ENCODE peak calls at places on chromosomes 16 and 17, in six cellular contexts. One of them, this sample, is unnamed.

GRCh38 chr17:7747586-7747985 is 30.0 kb downstream of the DNAH2 start:
- DNase-seq in CD4-positive, alpha-beta memory T cell: no peak
- DNase-seq in suprapubic skin: no peak
- DNase-seq in lung: no peak
- DNase-seq in right cardiac atrium: no peak
- DNase-seq in neural progenitor cell: no peak
- DNase-seq in this sample: no peak

GRCh38 chr17:9125722-9126121 is 104.4 kb downstream of the NTN1 start:
- DNase-seq in right cardiac atrium: no peak
- DNase-seq in CD4-positive, alpha-beta memory T cell: no peak
- DNase-seq in neural progenitor cell: no peak
- DNase-seq in lung: no peak
- DNase-seq in suprapubic skin: no peak
- DNase-seq in this sample: no peak

GRCh38 chr17:77385750-77386501 is 245.2 kb downstream of the SEC14L1 start:
- DNase-seq in lung: peak; percentile 56
- DNase-seq in neural progenitor cell: no peak
- DNase-seq in CD4-positive, alpha-beta memory T cell: no peak
- DNase-seq in suprapubic skin: no peak
- DNase-seq in right cardiac atrium: peak; percentile 86
- DNase-seq in this sample: no peak

GRCh38 chr17:78278139-78278741 is 46.8 kb downstream of the TMEM235 start:
- DNase-seq in lung: no peak
- DNase-seq in suprapubic skin: no peak
- DNase-seq in right cardiac atrium: no peak
- DNase-seq in CD4-positive, alpha-beta memory T cell: no peak
- DNase-seq in neural progenitor cell: peak; percentile 74
- DNase-seq in this sample: no peak

GRCh38 chr17:62760059-62760887 is 47.8 kb downstream of the MARCHF10 start:
- DNase-seq in lung: no peak
- DNase-seq in CD4-positive, alpha-beta memory T cell: no peak
- DNase-seq in right cardiac atrium: no peak
- DNase-seq in neural progenitor cell: no peak
- DNase-seq in suprapubic skin: no peak
- DNase-seq in this sample: no peak

GRCh38 chr17:36742267-36743000 is 141.1 kb downstream of the MRM1 start:
- DNase-seq in right cardiac atrium: no peak
- DNase-seq in lung: no peak
- DNase-seq in CD4-positive, alpha-beta memory T cell: no peak
- DNase-seq in neural progenitor cell: peak; percentile 75
- DNase-seq in suprapubic skin: no peak
- DNase-seq in this sample: no peak

GRCh38 chr17:80868022-80868609 is 123.5 kb upstream of the CHMP6 start:
- DNase-seq in lung: no peak
- DNase-seq in suprapubic skin: no peak
- DNase-seq in CD4-positive, alpha-beta memory T cell: no peak
- DNase-seq in neural progenitor cell: no peak
- DNase-seq in right cardiac atrium: no peak
- DNase-seq in this sample: peak; percentile 12

GRCh38 chr17:39083270-39083669 is 68.2 kb downstream of the PLXDC1 start:
- DNase-seq in neural progenitor cell: no peak
- DNase-seq in suprapubic skin: no peak
- DNase-seq in lung: no peak
- DNase-seq in right cardiac atrium: peak; percentile 30
- DNase-seq in CD4-positive, alpha-beta memory T cell: no peak
- DNase-seq in this sample: no peak

GRCh38 chr17:27810902-27811557 is 10.7 kb upstream of the NOS2 start:
- DNase-seq in lung: no peak
- DNase-seq in CD4-positive, alpha-beta memory T cell: no peak
- DNase-seq in suprapubic skin: no peak
- DNase-seq in neural progenitor cell: no peak
- DNase-seq in right cardiac atrium: no peak
- DNase-seq in this sample: no peak

GRCh38 chr17:77332034-77332971 is 191.5 kb downstream of the SEC14L1 start:
- DNase-seq in suprapubic skin: peak; percentile 36
- DNase-seq in neural progenitor cell: no peak
- DNase-seq in right cardiac atrium: no peak
- DNase-seq in CD4-positive, alpha-beta memory T cell: peak; percentile 82
- DNase-seq in lung: peak; percentile 29
- DNase-seq in this sample: peak; percentile 79

GRCh38 chr16:19809121-19809635 is 75.5 kb downstream of the GPRC5B start:
- DNase-seq in lung: no peak
- DNase-seq in right cardiac atrium: no peak
- DNase-seq in CD4-positive, alpha-beta memory T cell: no peak
- DNase-seq in neural progenitor cell: no peak
- DNase-seq in suprapubic skin: no peak
- DNase-seq in this sample: no peak

GRCh38 chr17:44971776-44972483 is 3.8 kb upstream of the C1QL1 start:
- DNase-seq in right cardiac atrium: no peak
- DNase-seq in lung: no peak
- DNase-seq in CD4-positive, alpha-beta memory T cell: no peak
- DNase-seq in suprapubic skin: no peak
- DNase-seq in neural progenitor cell: no peak
- DNase-seq in this sample: no peak

GRCh38 chr16:83727018-83727417 is 80.8 kb upstream of the HSBP1 start:
- DNase-seq in neural progenitor cell: no peak
- DNase-seq in lung: no peak
- DNase-seq in CD4-positive, alpha-beta memory T cell: no peak
- DNase-seq in right cardiac atrium: no peak
- DNase-seq in suprapubic skin: no peak
- DNase-seq in this sample: no peak

GRCh38 chr17:1137465-1137894 is 42.3 kb downstream of the ABR start:
- DNase-seq in suprapubic skin: no peak
- DNase-seq in lung: no peak
- DNase-seq in neural progenitor cell: no peak
- DNase-seq in right cardiac atrium: no peak
- DNase-seq in CD4-positive, alpha-beta memory T cell: peak; percentile 14
- DNase-seq in this sample: no peak

GRCh38 chr16:15611610-15612009 is 31.3 kb downstream of the MARF1 start:
- DNase-seq in neural progenitor cell: no peak
- DNase-seq in CD4-positive, alpha-beta memory T cell: no peak
- DNase-seq in suprapubic skin: no peak
- DNase-seq in right cardiac atrium: no peak
- DNase-seq in lung: no peak
- DNase-seq in this sample: no peak

GRCh38 chr16:49737541-49737940 is 118.4 kb downstream of the ZNF423 start:
- DNase-seq in CD4-positive, alpha-beta memory T cell: no peak
- DNase-seq in lung: no peak
- DNase-seq in suprapubic skin: no peak
- DNase-seq in right cardiac atrium: no peak
- DNase-seq in neural progenitor cell: no peak
- DNase-seq in this sample: no peak

DNA sequence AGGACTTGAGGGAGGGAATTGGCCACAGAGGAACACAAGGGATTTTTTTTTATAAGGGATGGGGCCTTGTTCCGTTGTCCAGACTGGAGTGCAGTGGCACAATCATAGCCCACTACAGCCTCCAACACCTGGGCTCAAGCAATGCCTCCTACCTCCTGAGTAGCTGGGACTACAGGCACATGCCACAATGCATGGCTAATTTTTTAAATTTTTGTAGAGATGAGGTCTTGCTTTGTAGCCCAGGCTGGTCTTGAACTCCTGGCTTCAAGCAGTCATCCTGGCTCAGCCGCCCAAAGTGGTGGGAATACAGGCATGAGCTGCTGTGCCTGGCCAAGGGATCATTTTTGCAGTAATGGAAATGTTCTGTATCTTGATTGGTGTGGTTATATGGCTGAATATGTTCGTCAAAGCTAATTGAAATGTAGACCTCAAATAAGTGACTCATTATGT is 56.9 kb downstream of the VMP1 start:
- DNase-seq in suprapubic skin: no peak
- DNase-seq in neural progenitor cell: no peak
- DNase-seq in lung: no peak
- DNase-seq in right cardiac atrium: no peak
- DNase-seq in CD4-positive, alpha-beta memory T cell: no peak
- DNase-seq in this sample: no peak
- H3K4me1 ChIP-seq in suprapubic skin: peaks cover 2% of the 10 kb centered on the region
- H3K4me1 ChIP-seq in neural progenitor cell: peaks cover 10% of the 10 kb centered on the region
- H3K4me1 ChIP-seq in lung: no peaks in the 10 kb centered on the region
- H3K4me1 ChIP-seq in right cardiac atrium: no peaks in the 10 kb centered on the region
- H3K4me1 ChIP-seq in CD4-positive, alpha-beta memory T cell: peaks cover 13% of the 10 kb centered on the region
- H3K4me1 ChIP-seq in this sample: peaks cover 3% of the 10 kb centered on the region

DNA sequence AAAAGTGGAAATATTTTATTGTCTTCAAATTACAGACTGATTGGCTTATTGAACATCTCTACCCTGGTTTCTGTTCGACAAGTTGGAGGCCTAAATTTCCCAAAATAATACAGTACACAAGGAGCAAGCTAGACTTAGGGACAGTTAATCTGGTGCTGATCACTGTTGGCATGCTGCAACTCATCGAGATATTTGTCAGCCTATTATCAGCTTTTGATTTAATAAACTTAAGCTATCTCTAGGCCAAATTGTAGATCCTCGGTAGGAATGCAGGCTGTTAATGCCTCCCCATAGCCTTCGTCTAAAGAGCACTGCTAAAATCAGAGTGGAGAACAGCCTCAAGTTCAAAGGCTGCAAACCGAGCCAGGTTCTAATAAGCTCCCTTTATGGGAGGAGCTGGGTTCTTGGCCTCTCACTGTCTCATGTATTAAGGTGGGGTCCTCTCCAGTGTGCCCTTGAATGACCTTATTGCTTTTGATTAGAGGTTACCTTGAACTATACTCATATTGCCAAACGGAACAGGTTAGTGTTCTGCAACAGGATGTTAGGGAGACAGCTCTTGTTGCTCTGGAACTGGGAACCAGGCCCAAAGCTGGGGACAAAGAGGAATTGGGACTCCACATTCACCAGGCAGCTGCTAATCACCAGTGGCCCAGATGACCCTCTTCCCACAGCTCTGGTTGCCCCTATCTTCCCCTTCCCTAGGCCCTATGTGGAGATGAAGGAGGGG is 69.5 kb upstream of the NOL11 start:
- DNase-seq in right cardiac atrium: no peak
- DNase-seq in suprapubic skin: no peak
- DNase-seq in neural progenitor cell: no peak
- DNase-seq in CD4-positive, alpha-beta memory T cell: no peak
- DNase-seq in lung: no peak
- DNase-seq in this sample: no peak
- H3K27ac ChIP-seq in right cardiac atrium: peak overlapping the region; percentile 40
- H3K27ac ChIP-seq in suprapubic skin: no peak overlapping the region
- H3K27ac ChIP-seq in neural progenitor cell: no peak overlapping the region
- H3K27ac ChIP-seq in CD4-positive, alpha-beta memory T cell: no peak overlapping the region
- H3K27ac ChIP-seq in lung: no peak overlapping the region
- H3K27ac ChIP-seq in this sample: no peak overlapping the region

GRCh38 chr17:49509588-49509917 is 14.5 kb downstream of the NGFR start:
- DNase-seq in suprapubic skin: no peak
- DNase-seq in neural progenitor cell: no peak
- DNase-seq in right cardiac atrium: peak; percentile 66
- DNase-seq in CD4-positive, alpha-beta memory T cell: no peak
- DNase-seq in lung: no peak
- DNase-seq in this sample: no peak

GRCh38 chr17:49508891-49509587 is 13.9 kb downstream of the NGFR start:
- DNase-seq in CD4-positive, alpha-beta memory T cell: no peak
- DNase-seq in suprapubic skin: no peak
- DNase-seq in lung: no peak
- DNase-seq in neural progenitor cell: no peak
- DNase-seq in right cardiac atrium: peak; percentile 60
- DNase-seq in this sample: peak; percentile 27

GRCh38 chr17:49510059-49510719 is 15.1 kb downstream of the NGFR start:
- DNase-seq in lung: no peak
- DNase-seq in neural progenitor cell: no peak
- DNase-seq in CD4-positive, alpha-beta memory T cell: no peak
- DNase-seq in right cardiac atrium: no peak
- DNase-seq in suprapubic skin: peak; percentile 33
- DNase-seq in this sample: peak; percentile 30

GRCh38 chr17:49506282-49506681 is 11.2 kb downstream of the NGFR start:
- DNase-seq in right cardiac atrium: no peak
- DNase-seq in CD4-positive, alpha-beta memory T cell: no peak
- DNase-seq in neural progenitor cell: no peak
- DNase-seq in lung: no peak
- DNase-seq in suprapubic skin: no peak
- DNase-seq in this sample: no peak

DNA sequence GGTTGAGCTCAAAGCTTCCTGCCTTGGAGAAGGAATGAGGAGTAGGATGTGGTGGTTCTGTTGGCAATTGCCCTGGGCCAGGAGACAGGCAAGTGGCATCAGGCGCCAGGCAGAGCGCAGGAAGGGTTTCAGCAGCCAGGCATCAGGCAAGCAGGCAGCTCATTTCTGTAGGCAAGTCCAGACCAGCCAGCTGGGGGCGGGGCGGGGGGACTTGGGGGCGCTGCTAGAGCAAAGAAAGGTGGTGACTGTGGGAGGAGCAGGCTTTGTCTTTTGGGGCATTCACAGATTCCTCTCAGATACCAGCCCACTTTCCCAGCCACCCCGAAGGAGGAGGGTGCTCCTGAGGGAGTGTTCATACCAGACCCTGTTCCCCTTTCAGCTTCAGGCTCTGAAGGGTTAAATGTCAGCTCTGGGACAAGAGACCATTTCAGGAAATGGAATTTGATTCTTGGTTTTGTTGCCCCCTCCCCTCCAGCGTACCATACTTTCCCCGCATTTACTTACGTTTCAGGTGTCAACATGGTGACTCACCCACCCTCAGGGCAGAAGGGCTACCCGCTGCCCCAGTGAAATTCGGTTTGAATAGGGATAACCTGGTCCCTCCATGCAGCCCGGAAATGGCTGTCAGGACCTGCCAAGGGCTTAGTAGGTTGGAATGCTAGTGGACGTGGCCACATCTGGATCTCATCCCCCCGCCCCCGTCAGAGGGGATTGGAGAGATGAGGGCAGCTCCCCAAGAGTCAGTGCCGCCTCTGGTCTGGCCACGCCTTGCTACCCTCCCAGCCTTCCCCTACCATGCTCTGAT is 13.2 kb downstream of the NGFR start:
- DNase-seq in suprapubic skin: no peak
- DNase-seq in CD4-positive, alpha-beta memory T cell: no peak
- DNase-seq in lung: no peak
- DNase-seq in neural progenitor cell: peak; percentile 72
- DNase-seq in right cardiac atrium: no peak
- DNase-seq in this sample: no peak
- H3K4me3 ChIP-seq in suprapubic skin: no peak overlapping the region
- H3K4me3 ChIP-seq in CD4-positive, alpha-beta memory T cell: no peak overlapping the region
- H3K4me3 ChIP-seq in lung: no peak overlapping the region
- H3K4me3 ChIP-seq in neural progenitor cell: peak overlapping the region; percentile 20
- H3K4me3 ChIP-seq in right cardiac atrium: no peak overlapping the region
- H3K4me3 ChIP-seq in this sample: no peak overlapping the region

DNA sequence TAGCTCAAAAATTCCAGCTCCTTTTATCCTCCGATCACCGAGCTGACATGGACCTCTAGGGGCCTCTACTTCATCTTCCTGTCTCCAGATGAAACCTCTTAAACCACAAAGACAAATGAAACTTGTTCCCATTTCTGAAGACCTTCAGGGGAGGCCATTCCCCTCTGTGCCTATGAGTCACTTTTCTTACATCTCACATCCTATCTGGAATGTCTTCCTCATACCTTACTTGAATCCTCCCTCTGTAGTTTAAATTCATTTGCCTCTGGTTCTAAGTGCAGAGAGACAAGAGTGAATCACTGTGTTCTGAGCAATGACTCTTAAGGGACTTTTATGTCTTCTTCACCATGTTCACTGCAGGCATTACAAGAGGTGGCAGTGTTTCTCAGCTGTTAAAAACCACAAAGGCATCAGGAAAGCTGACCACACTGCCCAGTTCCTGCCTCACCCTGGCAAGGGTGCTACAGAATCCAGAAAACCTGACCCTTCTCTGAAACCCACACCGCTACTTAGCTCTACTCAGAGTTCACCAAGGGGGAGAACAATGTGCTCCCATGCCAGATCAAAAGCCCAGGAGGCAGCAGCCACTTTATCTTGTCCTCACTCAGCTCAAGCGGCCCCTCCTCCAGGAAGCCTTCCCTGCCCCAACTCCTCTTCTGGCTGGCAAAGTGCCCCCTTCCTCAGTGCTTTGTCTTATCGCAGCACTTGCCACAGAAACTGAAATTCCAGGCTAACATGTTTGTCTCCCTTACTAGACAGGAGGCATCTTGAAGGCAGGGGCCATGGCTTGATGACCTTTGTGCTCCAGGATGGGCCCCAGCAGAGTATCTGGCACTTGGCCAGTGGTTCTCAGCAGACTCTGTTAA is 6.4 kb downstream of the CUEDC1 start:
- DNase-seq in CD4-positive, alpha-beta memory T cell: no peak
- DNase-seq in suprapubic skin: peak; percentile 75
- DNase-seq in neural progenitor cell: no peak
- DNase-seq in lung: peak; percentile 34
- DNase-seq in right cardiac atrium: no peak
- DNase-seq in this sample: no peak
- H3K4me1 ChIP-seq in CD4-positive, alpha-beta memory T cell: peaks cover 18% of the 10 kb centered on the region
- H3K4me1 ChIP-seq in suprapubic skin: peaks cover 72% of the 10 kb centered on the region
- H3K4me1 ChIP-seq in neural progenitor cell: peaks cover 21% of the 10 kb centered on the region
- H3K4me1 ChIP-seq in lung: peaks cover 55% of the 10 kb centered on the region
- H3K4me1 ChIP-seq in right cardiac atrium: peaks cover 38% of the 10 kb centered on the region
- H3K4me1 ChIP-seq in this sample: peaks cover 22% of the 10 kb centered on the region